ENCODE peak calls at places on chromosomes 16 and 17, in six cellular contexts. One of them, this sample, is unnamed.

GRCh38 chr16:12313902-12314621 is 337.5 kb downstream of the SNX29 start:
- DNase-seq in astrocyte: no peak
- DNase-seq in NCI-H146: no peak
- DNase-seq in AG04450: no peak
- DNase-seq in cardiac septum: no peak
- DNase-seq in GM12865: no peak
- DNase-seq in this sample: no peak

GRCh38 chr16:55495616-55496289 is 13.1 kb upstream of the LPCAT2 start:
- DNase-seq in astrocyte: peak
- DNase-seq in NCI-H146: no peak
- DNase-seq in AG04450: no peak
- DNase-seq in cardiac septum: no peak
- DNase-seq in GM12865: no peak
- DNase-seq in this sample: no peak

GRCh38 chr17:47200325-47200663 is 8.9 kb upstream of the MYL4 start:
- DNase-seq in astrocyte: no peak
- DNase-seq in NCI-H146: no peak
- DNase-seq in AG04450: no peak
- DNase-seq in cardiac septum: no peak
- DNase-seq in GM12865: peak
- DNase-seq in this sample: no peak

GRCh38 chr17:8392674-8393469 is 4.8 kb downstream of the RNF222 start:
- DNase-seq in astrocyte: no peak
- DNase-seq in NCI-H146: peak
- DNase-seq in AG04450: no peak
- DNase-seq in cardiac septum: no peak
- DNase-seq in GM12865: no peak
- DNase-seq in this sample: no peak

GRCh38 chr17:14871921-14872320 is 393.2 kb downstream of the PMP22 start:
- DNase-seq in astrocyte: no peak
- DNase-seq in NCI-H146: no peak
- DNase-seq in AG04450: no peak
- DNase-seq in cardiac septum: no peak
- DNase-seq in GM12865: no peak
- DNase-seq in this sample: no peak

GRCh38 chr17:7213895-7214299 is 5.7 kb downstream of the DLG4 start:
- DNase-seq in astrocyte: peak
- DNase-seq in NCI-H146: peak
- DNase-seq in AG04450: no peak
- DNase-seq in cardiac septum: no peak
- DNase-seq in GM12865: peak
- DNase-seq in this sample: peak

GRCh38 chr16:88684569-88685155 is 1.6 kb downstream of the SNAI3 start:
- DNase-seq in astrocyte: no peak
- DNase-seq in NCI-H146: no peak
- DNase-seq in AG04450: no peak
- DNase-seq in cardiac septum: no peak
- DNase-seq in GM12865: no peak
- DNase-seq in this sample: peak

GRCh38 chr16:72024862-72025382 is 16.4 kb downstream of the DHODH start:
- DNase-seq in astrocyte: no peak
- DNase-seq in NCI-H146: no peak
- DNase-seq in AG04450: no peak
- DNase-seq in cardiac septum: no peak
- DNase-seq in GM12865: no peak
- DNase-seq in this sample: no peak

GRCh38 chr17:15247891-15248529 is 17.1 kb downstream of the PMP22 start:
- DNase-seq in astrocyte: peak
- DNase-seq in NCI-H146: no peak
- DNase-seq in AG04450: no peak
- DNase-seq in cardiac septum: no peak
- DNase-seq in GM12865: no peak
- DNase-seq in this sample: peak

GRCh38 chr16:88618182-88618955 is 20.0 kb upstream of the IL17C start:
- DNase-seq in astrocyte: no peak
- DNase-seq in NCI-H146: no peak
- DNase-seq in AG04450: no peak
- DNase-seq in cardiac septum: no peak
- DNase-seq in GM12865: no peak
- DNase-seq in this sample: no peak

GRCh38 chr16:27906883-27907282 is 156.6 kb downstream of the GSG1L start:
- DNase-seq in astrocyte: no peak
- DNase-seq in NCI-H146: no peak
- DNase-seq in AG04450: no peak
- DNase-seq in cardiac septum: no peak
- DNase-seq in GM12865: no peak
- DNase-seq in this sample: peak

GRCh38 chr17:72463287-72464102 is 342.7 kb downstream of the SOX9 start:
- DNase-seq in astrocyte: no peak
- DNase-seq in NCI-H146: no peak
- DNase-seq in AG04450: no peak
- DNase-seq in cardiac septum: no peak
- DNase-seq in GM12865: peak
- DNase-seq in this sample: no peak

GRCh38 chr17:28151001-28151400 is 108.5 kb downstream of the NLK start:
- DNase-seq in astrocyte: no peak
- DNase-seq in NCI-H146: peak
- DNase-seq in AG04450: no peak
- DNase-seq in cardiac septum: no peak
- DNase-seq in GM12865: no peak
- DNase-seq in this sample: peak